ENCODE peak calls at places on chromosomes 7 and 10, in nine cellular contexts. M is K562, T is GM23338, F is prostate gland, J is transverse colon, V is spleen, K is H1, U is HCT116, B is Panc1. W is an unnamed sample.

GRCh38 chr10:1057106-1057657 is 997 bp downstream of the WDR37 start:
- DNase-seq in M (no peak), T (peak; percentile 43), F (no peak), J (no peak), V (no peak), K (no peak), U (no peak), B (no peak), W (no peak)

GRCh38 chr7:38751416-38751815 is 120.2 kb upstream of the AMPH start:
- DNase-seq in M (no peak), T (no peak), F (no peak), J (no peak), V (no peak), K (no peak), U (no peak), B (no peak), W (no peak)

GRCh38 chr7:151485006-151485732 is 34.5 kb downstream of the RHEB start:
- DNase-seq in M (peak; percentile 56), T (no peak), F (no peak), J (no peak), V (no peak), K (no peak), U (peak; percentile 29), B (no peak), W (no peak)

GRCh38 chr10:58919927-58920654 is 256.4 kb upstream of the PHYHIPL start:
- DNase-seq in M (no peak), T (peak; percentile 25), F (no peak), J (no peak), V (no peak), K (no peak), U (peak; percentile 94), B (peak; percentile 72), W (no peak)

GRCh38 chr10:103333934-103334520 is 16.9 kb downstream of the PCGF6 start:
- DNase-seq in M (no peak), T (peak; percentile 39), F (no peak), J (no peak), V (no peak), K (no peak), U (peak; percentile 32), B (no peak), W (no peak)

GRCh38 chr7:126535176-126535575 is 717.6 kb downstream of the GRM8 start:
- DNase-seq in M (no peak), T (no peak), F (no peak), J (no peak), V (no peak), K (no peak), U (no peak), B (no peak), W (no peak)

GRCh38 chr10:97869091-97870042 is 19.7 kb downstream of the GOLGA7B start:
- DNase-seq in M (peak; percentile 69), T (peak; percentile 88), F (peak; percentile 86), J (peak; percentile 79), V (peak; percentile 90), K (no peak), U (peak; percentile 84), B (peak; percentile 72), W (no peak)

GRCh38 chr10:124020871-124021823 is 72.3 kb downstream of the CHST15 start:
- DNase-seq in M (no peak), T (peak; percentile 56), F (peak; percentile 54), J (no peak), V (peak; percentile 28), K (peak; percentile 73), U (no peak), B (no peak), W (no peak)

GRCh38 chr7:6639032-6639431 is 1.9 kb downstream of the ZNF316 start:
- DNase-seq in M (no peak), T (no peak), F (no peak), J (no peak), V (no peak), K (no peak), U (no peak), B (no peak), W (no peak)

GRCh38 chr7:149500201-149500600 is 2.6 kb upstream of the ZNF746 start:
- DNase-seq in M (no peak), T (no peak), F (no peak), J (no peak), V (no peak), K (no peak), U (no peak), B (no peak), W (no peak)

GRCh38 chr7:21867816-21868646 is 77.7 kb downstream of the CDCA7L start:
- DNase-seq in M (no peak), T (peak; percentile 47), F (no peak), J (no peak), V (no peak), K (no peak), U (no peak), B (no peak), W (no peak)

GRCh38 chr10:21329995-21330627 is 195.4 kb downstream of the SKIDA1 start:
- DNase-seq in M (no peak), T (no peak), F (no peak), J (no peak), V (no peak), K (no peak), U (peak; percentile 67), B (no peak), W (no peak)

GRCh38 chr7:151847681-151848081 is 29.2 kb downstream of the PRKAG2 start:
- DNase-seq in M (no peak), T (no peak), F (no peak), J (no peak), V (no peak), K (no peak), U (no peak), B (no peak), W (no peak)

GRCh38 chr10:87705339-87705738 is 45.7 kb downstream of the PAPSS2 start:
- DNase-seq in M (no peak), T (no peak), F (no peak), J (no peak), V (no peak), K (no peak), U (no peak), B (no peak), W (no peak)

GRCh38 chr7:70807650-70808049 is 324.3 kb upstream of the GALNT17 start:
- DNase-seq in M (no peak), T (peak; percentile 67), F (no peak), J (no peak), V (no peak), K (no peak), U (no peak), B (no peak), W (no peak)

GRCh38 chr7:128974241-128974934 is 36.7 kb downstream of the IRF5 start:
- DNase-seq in M (no peak), T (no peak), F (no peak), J (no peak), V (no peak), K (no peak), U (no peak), B (no peak), W (no peak)
- H3K36me3 ChIP-seq in M (peaks cover 94% of the 10 kb centered on the region), T (peaks cover 62% of the 10 kb centered on the region), F (no peaks in the 10 kb centered on the region), J (no peaks in the 10 kb centered on the region), V (peaks cover 99% of the 10 kb centered on the region), K (peaks cover 88% of the 10 kb centered on the region), U (peaks cover 45% of the 10 kb centered on the region), B (peaks cover 58% of the 10 kb centered on the region), W (peaks cover 69% of the 10 kb centered on the region)

GRCh38 chr7:95594185-95594584 is 2.1 kb downstream of the PDK4 start:
- DNase-seq in M (no peak), T (no peak), F (no peak), J (no peak), V (no peak), K (no peak), U (no peak), B (no peak), W (no peak)
- H3K4me3 ChIP-seq in M (no peak overlapping the region), T (no peak overlapping the region), F (peak overlapping the region; percentile 69), J (peak overlapping the region; percentile 71), V (peak overlapping the region; percentile 59), K (no peak overlapping the region), U (no peak overlapping the region), B (no peak overlapping the region), W (peak overlapping the region; percentile 97)

DNA sequence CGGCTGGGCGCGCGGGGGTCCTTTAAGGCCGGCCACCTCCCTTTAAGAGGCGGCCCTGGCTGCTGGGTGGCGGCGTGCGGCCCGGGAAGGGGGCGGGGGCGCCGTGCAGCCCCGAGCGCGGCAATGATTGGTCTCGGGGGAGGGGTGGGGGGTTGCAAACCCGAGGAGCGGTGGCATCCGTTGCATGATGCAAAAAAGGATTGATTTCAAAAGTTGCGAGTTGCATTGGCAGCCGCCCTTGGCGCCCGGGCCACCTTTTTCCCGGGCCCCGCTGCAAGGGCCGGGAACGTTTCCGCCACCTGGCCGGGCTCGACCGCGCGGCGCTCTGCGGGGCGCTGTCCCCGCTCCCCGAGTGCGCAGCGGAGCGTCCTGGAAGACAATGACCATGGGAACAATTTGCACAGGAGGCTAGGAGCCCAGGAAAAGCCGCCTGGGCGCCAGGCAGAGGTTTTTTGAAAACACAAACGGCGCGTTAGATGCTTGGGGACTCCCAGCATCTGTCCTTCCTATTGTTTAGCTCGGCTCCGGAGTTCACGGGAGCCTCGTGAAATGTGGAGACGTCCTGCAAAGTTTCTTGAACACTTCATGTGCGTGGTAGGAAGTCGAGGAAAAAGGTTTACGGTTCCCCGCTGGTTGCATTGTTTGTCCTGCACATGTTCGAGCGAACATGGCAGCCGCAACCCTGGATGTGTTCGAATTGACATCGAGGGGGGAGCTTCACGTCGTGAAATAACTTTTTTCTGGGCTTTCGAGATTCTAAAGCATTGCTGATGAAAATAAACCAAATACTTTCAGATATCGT is at the start of gene SEPHS1:
- DNase-seq in M (peak; percentile 81), T (peak; percentile 87), F (peak; percentile 65), J (peak; percentile 78), V (peak; percentile 93), K (peak; percentile 54), U (peak; percentile 52), B (no peak), W (no peak)
- TF ChIP-seq POLR2AphosphoS5 in M (no peak), T (peak; percentile 76), F (peak; percentile 13), J (peak; percentile 8), V (peak; percentile 76), K (peak; percentile 51), U (peak; percentile 50), B (no peak), W (no peak)

GRCh38 chr10:48765039-48765438 is 80.4 kb downstream of the WDFY4 start:
- DNase-seq in M (no peak), T (no peak), F (no peak), J (no peak), V (no peak), K (no peak), U (no peak), B (no peak), W (no peak)
- H3K36me3 ChIP-seq in M (no peaks in the 10 kb centered on the region), T (no peaks in the 10 kb centered on the region), F (no peaks in the 10 kb centered on the region), J (no peaks in the 10 kb centered on the region), V (peaks cover 98% of the 10 kb centered on the region), K (no peaks in the 10 kb centered on the region), U (no peaks in the 10 kb centered on the region), B (no peaks in the 10 kb centered on the region), W (no peaks in the 10 kb centered on the region)

DNA sequence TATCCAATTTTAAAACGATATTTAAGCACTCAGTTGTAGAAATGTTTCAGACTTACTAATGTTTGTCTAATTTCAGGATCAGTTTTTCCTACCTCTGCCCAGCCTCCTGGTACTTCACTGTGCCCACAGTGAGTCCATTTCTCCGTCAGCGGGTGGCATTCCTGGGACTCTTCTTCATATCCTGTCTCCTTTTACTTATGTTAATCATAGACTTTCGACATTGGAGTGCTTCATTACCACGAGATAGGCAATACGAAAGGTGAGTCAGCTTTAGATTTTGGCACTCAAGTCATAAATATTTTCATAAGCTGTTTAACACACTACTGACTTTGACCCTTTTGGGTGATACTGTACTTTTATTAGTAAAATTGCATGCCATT is 2.1 kb downstream of the ENTPD7 start:
- DNase-seq in M (no peak), T (no peak), F (no peak), J (no peak), V (no peak), K (no peak), U (no peak), B (peak; percentile 94), W (no peak)
- H3K4me3 ChIP-seq in M (no peak overlapping the region), T (no peak overlapping the region), F (no peak overlapping the region), J (no peak overlapping the region), V (no peak overlapping the region), K (no peak overlapping the region), U (no peak overlapping the region), B (no peak overlapping the region), W (no peak overlapping the region)

GRCh38 chr7:46603780-46604725 is 683.0 kb upstream of the IGFBP3 start:
- DNase-seq in M (no peak), T (no peak), F (peak; percentile 53), J (peak; percentile 74), V (peak; percentile 78), K (no peak), U (no peak), B (no peak), W (peak; percentile 98)
- TF ChIP-seq POLR2AphosphoS5 in M (no peak), T (no peak), F (peak; percentile 64), J (peak; percentile 61), V (peak; percentile 53), K (no peak), U (no peak), B (no peak), W (peak; percentile 96)